ENCODE peak calls at places on chromosome 16, in seven cellular contexts. O, J, H, C, Z, P and V are unnamed samples.

GRCh38 chr16:72926671-72927070 is 121.3 kb downstream of the ZFHX3 start:
- DNase-seq in O (no peak), J (no peak), H (no peak), C (no peak), Z (no peak), P (no peak), V (no peak)

GRCh38 chr16:19555938-19556778 is 655 bp downstream of the VPS35L start:
- DNase-seq in O (no peak), J (peak), H (peak), C (no peak), Z (no peak), P (peak), V (peak)

GRCh38 chr16:53094013-53094630 is 39.3 kb downstream of the CHD9 start:
- DNase-seq in O (no peak), J (no peak), H (peak), C (no peak), Z (no peak), P (peak), V (no peak)

GRCh38 chr16:80680046-80680445 is 124.4 kb downstream of the CDYL2 start:
- DNase-seq in O (no peak), J (no peak), H (peak), C (no peak), Z (no peak), P (no peak), V (no peak)

GRCh38 chr16:46658925-46659324 is 30.1 kb downstream of the VPS35 start:
- DNase-seq in O (no peak), J (no peak), H (no peak), C (no peak), Z (no peak), P (no peak), V (no peak)

GRCh38 chr16:83975646-83976260 is 7.7 kb downstream of the NECAB2 start:
- DNase-seq in O (no peak), J (no peak), H (no peak), C (no peak), Z (no peak), P (no peak), V (no peak)

GRCh38 chr16:85633438-85633743 is 20.3 kb downstream of the GSE1 start:
- DNase-seq in O (no peak), J (no peak), H (no peak), C (no peak), Z (no peak), P (no peak), V (no peak)

GRCh38 chr16:11356573-11357331 is 11.5 kb downstream of the RMI2 start:
- DNase-seq in O (peak), J (peak), H (no peak), C (peak), Z (peak), P (peak), V (peak)

GRCh38 chr16:12815361-12815760 is 11.7 kb upstream of the CPPED1 start:
- DNase-seq in O (no peak), J (no peak), H (no peak), C (peak), Z (no peak), P (no peak), V (no peak)

GRCh38 chr16:54651440-54651839 is 279.2 kb upstream of the IRX5 start:
- DNase-seq in O (no peak), J (no peak), H (no peak), C (no peak), Z (no peak), P (no peak), V (peak)

GRCh38 chr16:86874141-86874540 is 295.8 kb downstream of the FOXL1 start:
- DNase-seq in O (no peak), J (peak), H (peak), C (no peak), Z (no peak), P (no peak), V (peak)

GRCh38 chr16:46918400-46918799 is 34.2 kb downstream of the GPT2 start:
- DNase-seq in O (no peak), J (no peak), H (no peak), C (no peak), Z (no peak), P (no peak), V (no peak)

GRCh38 chr16:25988089-25988488 is 296.3 kb downstream of the HS3ST4 start:
- DNase-seq in O (peak), J (no peak), H (no peak), C (no peak), Z (no peak), P (no peak), V (no peak)

GRCh38 chr16:51473091-51473490 is 322.0 kb upstream of the SALL1 start:
- DNase-seq in O (no peak), J (no peak), H (no peak), C (no peak), Z (no peak), P (no peak), V (no peak)

GRCh38 chr16:66026211-66026610 is 340.3 kb upstream of the CDH5 start:
- DNase-seq in O (no peak), J (no peak), H (no peak), C (no peak), Z (peak), P (peak), V (no peak)